ENCODE peak calls at places on chromosomes 16 and 17, in six cellular contexts. E is colonic mucosa, J is Right ventricle myocardium inferior, L is activated T-cell treated with anti-CD3 and anti-CD28 coated beads for 24 hours, U is iPS-NIHi11, X is non-pigmented ciliary epithelial cell. G is an unnamed sample.

GRCh38 chr17:44901323-44901965 is 2.2 kb upstream of the EFTUD2 start:
- DNase-seq in E (no peak), J (no peak), L (no peak), U (no peak), X (no peak), G (no peak)

GRCh38 chr16:87342504-87342903 is 25.3 kb upstream of the C16orf95 start:
- DNase-seq in E (no peak), J (no peak), L (no peak), U (no peak), X (no peak), G (no peak)

GRCh38 chr17:5877948-5878347 is 192.2 kb upstream of the WSCD1 start:
- DNase-seq in E (no peak), J (no peak), L (no peak), U (no peak), X (no peak), G (no peak)

GRCh38 chr16:54503011-54503410 is 216.4 kb upstream of the IRX3 start:
- DNase-seq in E (peak; percentile 38), J (peak; percentile 75), L (no peak), U (no peak), X (no peak), G (no peak)

GRCh38 chr16:10218490-10219206 is 36.4 kb upstream of the GRIN2A start:
- DNase-seq in E (no peak), J (no peak), L (no peak), U (no peak), X (no peak), G (no peak)

GRCh38 chr16:11721781-11722467 is 20.7 kb downstream of the TXNDC11 start:
- DNase-seq in E (no peak), J (no peak), L (no peak), U (no peak), X (no peak), G (no peak)

GRCh38 chr17:17784599-17785264 is 52.1 kb downstream of the SREBF1 start:
- DNase-seq in E (no peak), J (no peak), L (no peak), U (no peak), X (no peak), G (no peak)

GRCh38 chr17:44417553-44417952 is 28.1 kb upstream of the ITGA2B start:
- DNase-seq in E (no peak), J (no peak), L (no peak), U (no peak), X (peak; percentile 50), G (no peak)

GRCh38 chr16:30659507-30660423 is 1.5 kb downstream of the FBRS start:
- DNase-seq in E (peak; percentile 56), J (peak; percentile 80), L (peak; percentile 25), U (peak; percentile 80), X (no peak), G (peak; percentile 55)

GRCh38 chr16:886084-886543 is 84.7 kb downstream of the LMF1 start:
- DNase-seq in E (no peak), J (peak; percentile 42), L (no peak), U (peak; percentile 75), X (no peak), G (no peak)

GRCh38 chr17:57663326-57664070 is 81.6 kb downstream of the CCDC182 start:
- DNase-seq in E (no peak), J (no peak), L (no peak), U (no peak), X (no peak), G (no peak)

GRCh38 chr17:42969006-42969581 is 4.8 kb upstream of the AARSD1 start:
- DNase-seq in E (no peak), J (no peak), L (no peak), U (no peak), X (no peak), G (no peak)

GRCh38 chr17:38459556-38459955 is 31.3 kb downstream of the ARHGAP23 start:
- DNase-seq in E (no peak), J (peak; percentile 67), L (no peak), U (no peak), X (no peak), G (no peak)

GRCh38 chr17:65785109-65785508 is 223.7 kb upstream of the AXIN2 start:
- DNase-seq in E (no peak), J (no peak), L (no peak), U (no peak), X (peak; percentile 90), G (no peak)

GRCh38 chr16:31191697-31192428 is 10.7 kb downstream of the PYCARD start:
- DNase-seq in E (no peak), J (no peak), L (no peak), U (no peak), X (no peak), G (no peak)

GRCh38 chr17:58267347-58268324 is 13.1 kb downstream of the MPO start:
- DNase-seq in E (no peak), J (no peak), L (no peak), U (peak; percentile 1), X (no peak), G (no peak)

GRCh38 chr17:11997972-11998233 is 628 bp upstream of the ZNF18 start:
- DNase-seq in E (peak; percentile 22), J (no peak), L (no peak), U (no peak), X (no peak), G (no peak)

GRCh38 chr16:84062734-84063640 is 20.4 kb upstream of the SLC38A8 start:
- DNase-seq in E (peak; percentile 69), J (peak; percentile 91), L (peak; percentile 56), U (peak; percentile 93), X (peak; percentile 26), G (peak; percentile 41)

GRCh38 chr16:50151744-50152143 is 1.4 kb upstream of the TENT4B start:
- DNase-seq in E (no peak), J (no peak), L (no peak), U (no peak), X (no peak), G (no peak)

GRCh38 chr16:89187337-89188063 is 12.8 kb downstream of the SLC22A31 start:
- DNase-seq in E (no peak), J (no peak), L (no peak), U (no peak), X (no peak), G (no peak)

GRCh38 chr16:28193530-28194423 is 18.0 kb downstream of the XPO6 start:
- DNase-seq in E (no peak), J (no peak), L (no peak), U (no peak), X (peak; percentile 94), G (no peak)

GRCh38 chr17:77473615-77474226 is 333.0 kb downstream of the SEC14L1 start:
- DNase-seq in E (no peak), J (no peak), L (no peak), U (no peak), X (no peak), G (no peak)

GRCh38 chr17:65556014-65556909 is 5.2 kb downstream of the AXIN2 start:
- DNase-seq in E (peak; percentile 97), J (peak; percentile 88), L (peak; percentile 82), U (peak; percentile 72), X (no peak), G (peak; percentile 84)

GRCh38 chr16:22206013-22206846 is at the start of gene EEF2K:
- DNase-seq in E (peak; percentile 93), J (peak; percentile 94), L (peak; percentile 85), U (peak; percentile 97), X (peak; percentile 78), G (peak; percentile 70)

GRCh38 chr16:66025751-66026150 is 340.7 kb upstream of the CDH5 start:
- DNase-seq in E (no peak), J (no peak), L (no peak), U (no peak), X (no peak), G (no peak)

GRCh38 chr17:79711715-79712305 is 18.9 kb upstream of the ENPP7 start:
- DNase-seq in E (no peak), J (no peak), L (no peak), U (no peak), X (no peak), G (no peak)

GRCh38 chr17:54950116-54950515 is 18.3 kb downstream of the COX11 start:
- DNase-seq in E (no peak), J (no peak), L (no peak), U (no peak), X (no peak), G (no peak)

GRCh38 chr16:15996432-15997109 is 47.2 kb downstream of the ABCC1 start:
- DNase-seq in E (peak; percentile 32), J (no peak), L (no peak), U (no peak), X (no peak), G (no peak)

GRCh38 chr16:79347176-79347715 is 253.3 kb downstream of the MAF start:
- DNase-seq in E (no peak), J (no peak), L (no peak), U (no peak), X (no peak), G (no peak)

GRCh38 chr17:19260958-19261357 is 23.8 kb downstream of the EPN2 start:
- DNase-seq in E (no peak), J (no peak), L (no peak), U (no peak), X (no peak), G (no peak)

GRCh38 chr17:492015-492399 is 139.4 kb upstream of the RPH3AL start:
- DNase-seq in E (no peak), J (no peak), L (no peak), U (no peak), X (no peak), G (no peak)

GRCh38 chr16:90031931-90032663 is 12.8 kb upstream of the DBNDD1 start:
- DNase-seq in E (no peak), J (no peak), L (no peak), U (no peak), X (no peak), G (no peak)

GRCh38 chr16:56481468-56482112 is 30.2 kb downstream of the OGFOD1 start:
- DNase-seq in E (no peak), J (no peak), L (no peak), U (no peak), X (peak; percentile 26), G (no peak)

GRCh38 chr17:50955667-50956120 is 89.5 kb upstream of the TOB1 start:
- DNase-seq in E (no peak), J (peak; percentile 56), L (no peak), U (no peak), X (no peak), G (no peak)

GRCh38 chr16:66515543-66516171 is 34.3 kb downstream of the TK2 start:
- DNase-seq in E (no peak), J (no peak), L (no peak), U (no peak), X (peak; percentile 36), G (no peak)

GRCh38 chr17:67260051-67260987 is 15.3 kb upstream of the HELZ start:
- DNase-seq in E (peak; percentile 52), J (no peak), L (no peak), U (no peak), X (no peak), G (no peak)

G was measured in CD8-positive, alpha-beta memory T cell.